ENCODE peak calls at places on chromosomes 4 and X, in four cellular contexts. One of them, this sample, is unnamed.
A peak's percentile ranks its signal among the peaks of the same experiment; 100 is the strongest.

GRCh38 chr4:37685726-37686372 is 327 bp downstream of the RELL1 start:
- DNase-seq in hepatocyte: peak; percentile 81
- DNase-seq in IMR-90: peak; percentile 22
- DNase-seq in astrocyte: no peak
- DNase-seq in this sample: peak; percentile 90

GRCh38 chr4:108355523-108356208 is 186.9 kb upstream of the LEF1 start:
- DNase-seq in IMR-90: no peak
- DNase-seq in astrocyte: peak; percentile 30
- DNase-seq in hepatocyte: no peak
- DNase-seq in this sample: no peak

GRCh38 chr4:86939737-86940141 is 4.9 kb downstream of the AFF1 start:
- DNase-seq in astrocyte: peak; percentile 32
- DNase-seq in IMR-90: no peak
- DNase-seq in hepatocyte: no peak
- DNase-seq in this sample: no peak

GRCh38 chrX:115560978-115561604 is at the start of gene PLS3:
- DNase-seq in hepatocyte: peak; percentile 93
- DNase-seq in IMR-90: peak; percentile 83
- DNase-seq in astrocyte: peak; percentile 83
- DNase-seq in this sample: peak; percentile 95

GRCh38 chr4:90883519-90883918 is 756.3 kb downstream of the CCSER1 start:
- DNase-seq in hepatocyte: no peak
- DNase-seq in astrocyte: no peak
- DNase-seq in IMR-90: no peak
- DNase-seq in this sample: no peak

GRCh38 chr4:153207561-153207960 is 3.3 kb downstream of the TRIM2 start:
- DNase-seq in IMR-90: peak; percentile 24
- DNase-seq in astrocyte: no peak
- DNase-seq in hepatocyte: peak; percentile 67
- DNase-seq in this sample: no peak

GRCh38 chr4:2927016-2927695 is 36.0 kb downstream of the NOP14 start:
- DNase-seq in astrocyte: no peak
- DNase-seq in IMR-90: no peak
- DNase-seq in hepatocyte: no peak
- DNase-seq in this sample: peak; percentile 44

GRCh38 chrX:135304741-135305140 is 4.5 kb upstream of the ETDC start:
- DNase-seq in hepatocyte: no peak
- DNase-seq in astrocyte: no peak
- DNase-seq in IMR-90: no peak
- DNase-seq in this sample: no peak

GRCh38 chr4:15395342-15395741 is 32.5 kb upstream of the C1QTNF7 start:
- DNase-seq in hepatocyte: no peak
- DNase-seq in astrocyte: no peak
- DNase-seq in IMR-90: peak; percentile 48
- DNase-seq in this sample: no peak

GRCh38 chr4:42328978-42329377 is 68.3 kb upstream of the SHISA3 start:
- DNase-seq in astrocyte: no peak
- DNase-seq in hepatocyte: no peak
- DNase-seq in IMR-90: no peak
- DNase-seq in this sample: no peak

GRCh38 chr4:24888475-24888874 is 24.4 kb downstream of the CCDC149 start:
- DNase-seq in hepatocyte: no peak
- DNase-seq in IMR-90: no peak
- DNase-seq in astrocyte: no peak
- DNase-seq in this sample: no peak

GRCh38 chr4:41525129-41525528 is 12.8 kb upstream of the LIMCH1 start:
- DNase-seq in astrocyte: peak; percentile 99
- DNase-seq in IMR-90: peak; percentile 69
- DNase-seq in hepatocyte: peak; percentile 12
- DNase-seq in this sample: no peak

GRCh38 chrX:20454117-20454516 is 187.4 kb upstream of the RPS6KA3 start:
- DNase-seq in IMR-90: peak; percentile 25
- DNase-seq in astrocyte: peak; percentile 24
- DNase-seq in hepatocyte: no peak
- DNase-seq in this sample: no peak

GRCh38 chrX:122622800-122623199 is 561.3 kb upstream of the GRIA3 start:
- DNase-seq in astrocyte: peak; percentile 26
- DNase-seq in hepatocyte: no peak
- DNase-seq in IMR-90: no peak
- DNase-seq in this sample: no peak

GRCh38 chrX:18896680-18897544 is 87.0 kb downstream of the PHKA2 start:
- DNase-seq in astrocyte: no peak
- DNase-seq in IMR-90: no peak
- DNase-seq in hepatocyte: no peak
- DNase-seq in this sample: peak; percentile 61

GRCh38 chr4:128979934-128980333 is 113.4 kb downstream of the SCLT1 start:
- DNase-seq in hepatocyte: peak; percentile 6
- DNase-seq in IMR-90: peak; percentile 86
- DNase-seq in astrocyte: peak; percentile 93
- DNase-seq in this sample: peak; percentile 88

GRCh38 chr4:978957-979701 is 5.8 kb upstream of the DGKQ start:
- DNase-seq in astrocyte: peak; percentile 3
- DNase-seq in hepatocyte: no peak
- DNase-seq in IMR-90: peak; percentile 61
- DNase-seq in this sample: peak; percentile 96

GRCh38 chr4:147071341-147071740 is 125.7 kb upstream of the TTC29 start:
- DNase-seq in hepatocyte: no peak
- DNase-seq in IMR-90: no peak
- DNase-seq in astrocyte: no peak
- DNase-seq in this sample: no peak

GRCh38 chrX:49019599-49020249 is 17.7 kb upstream of the GRIPAP1 start:
- DNase-seq in astrocyte: no peak
- DNase-seq in IMR-90: no peak
- DNase-seq in hepatocyte: no peak
- DNase-seq in this sample: no peak

GRCh38 chrX:70292788-70293187 is 2.9 kb downstream of the KIF4A start:
- DNase-seq in IMR-90: no peak
- DNase-seq in astrocyte: no peak
- DNase-seq in hepatocyte: no peak
- DNase-seq in this sample: no peak

GRCh38 chrX:84441143-84441542 is 61.1 kb downstream of the HDX start:
- DNase-seq in IMR-90: peak; percentile 72
- DNase-seq in hepatocyte: no peak
- DNase-seq in astrocyte: peak; percentile 49
- DNase-seq in this sample: no peak

GRCh38 chrX:46627700-46628405 is 54.3 kb downstream of the CHST7 start:
- DNase-seq in astrocyte: no peak
- DNase-seq in hepatocyte: no peak
- DNase-seq in IMR-90: no peak
- DNase-seq in this sample: no peak

GRCh38 chr4:88008624-88009235 is 1.3 kb downstream of the PKD2 start:
- DNase-seq in hepatocyte: no peak
- DNase-seq in IMR-90: no peak
- DNase-seq in astrocyte: peak; percentile 70
- DNase-seq in this sample: peak; percentile 82

GRCh38 chr4:125358453-125358852 is 43.7 kb downstream of the FAT4 start:
- DNase-seq in IMR-90: no peak
- DNase-seq in astrocyte: no peak
- DNase-seq in hepatocyte: no peak
- DNase-seq in this sample: no peak

GRCh38 chrX:65635371-65635770 is 32.1 kb upstream of the MSN start:
- DNase-seq in IMR-90: no peak
- DNase-seq in hepatocyte: no peak
- DNase-seq in astrocyte: no peak
- DNase-seq in this sample: no peak

GRCh38 chrX:9141496-9141895 is 107.6 kb upstream of the FAM9B start:
- DNase-seq in IMR-90: peak; percentile 85
- DNase-seq in hepatocyte: no peak
- DNase-seq in astrocyte: peak; percentile 77
- DNase-seq in this sample: no peak

GRCh38 chr4:101175896-101176676 is 171.2 kb downstream of the PPP3CA start:
- DNase-seq in astrocyte: no peak
- DNase-seq in IMR-90: no peak
- DNase-seq in hepatocyte: no peak
- DNase-seq in this sample: no peak

GRCh38 chrX:48893556-48894348 is 3.8 kb downstream of the TIMM17B start:
- DNase-seq in hepatocyte: no peak
- DNase-seq in astrocyte: no peak
- DNase-seq in IMR-90: no peak
- DNase-seq in this sample: no peak

GRCh38 chrX:155216940-155217450 is 735 bp downstream of the VBP1 start:
- DNase-seq in hepatocyte: peak; percentile 21
- DNase-seq in astrocyte: peak; percentile 28
- DNase-seq in IMR-90: peak; percentile 4
- DNase-seq in this sample: no peak

GRCh38 chr4:109294468-109295020 is 7.9 kb downstream of the COL25A1 start:
- DNase-seq in IMR-90: peak; percentile 13
- DNase-seq in astrocyte: peak; percentile 85
- DNase-seq in hepatocyte: no peak
- DNase-seq in this sample: no peak

DNA sequence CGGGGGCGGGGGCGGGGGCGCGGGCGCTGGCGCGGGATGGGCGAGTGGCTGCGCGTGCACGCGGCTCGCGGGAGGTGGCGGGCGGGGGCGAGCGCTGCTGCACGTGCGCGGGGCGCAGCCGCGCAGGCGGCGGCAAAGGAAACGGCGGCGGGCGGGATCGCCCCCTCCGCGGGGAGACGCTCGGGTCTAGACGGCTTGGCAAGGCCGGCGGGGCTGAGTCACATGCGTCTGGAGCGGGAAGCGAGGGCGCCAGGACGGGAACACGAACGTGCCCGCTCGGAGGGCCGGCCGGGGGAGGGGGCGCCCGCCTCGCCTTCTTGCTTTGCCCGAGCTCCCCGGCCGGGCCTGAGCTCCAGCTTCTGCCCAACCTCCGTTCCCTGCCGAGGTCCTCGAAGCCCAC is 4.3 kb upstream of the HAUS7 start:
- DNase-seq in hepatocyte: peak; percentile 80
- DNase-seq in IMR-90: peak; percentile 46
- DNase-seq in astrocyte: peak; percentile 50
- DNase-seq in this sample: peak; percentile 95
- H3K4me3 ChIP-seq in hepatocyte: no peak overlapping the region
- H3K4me3 ChIP-seq in IMR-90: no peak overlapping the region
- H3K4me3 ChIP-seq in astrocyte: no peak overlapping the region
- H3K4me3 ChIP-seq in this sample: peak overlapping the region; percentile 23

GRCh38 chr4:112099701-112100289 is 45.5 kb upstream of the FAM241A start:
- DNase-seq in IMR-90: peak; percentile 73
- DNase-seq in hepatocyte: peak; percentile 60
- DNase-seq in astrocyte: peak; percentile 39
- DNase-seq in this sample: no peak
- H2AFZ ChIP-seq in IMR-90: no peak overlapping the region
- H2AFZ ChIP-seq in hepatocyte: peak overlapping the region; percentile 2
- H2AFZ ChIP-seq in astrocyte: peak overlapping the region; percentile 53
- H2AFZ ChIP-seq in this sample: peak overlapping the region; percentile 5

GRCh38 chr4:10092481-10093272 is 23.9 kb downstream of the WDR1 start:
- DNase-seq in hepatocyte: no peak
- DNase-seq in astrocyte: no peak
- DNase-seq in IMR-90: no peak
- DNase-seq in this sample: peak; percentile 80

GRCh38 chr4:10091531-10092181 is 24.9 kb downstream of the WDR1 start:
- DNase-seq in astrocyte: no peak
- DNase-seq in hepatocyte: no peak
- DNase-seq in IMR-90: no peak
- DNase-seq in this sample: peak; percentile 64

GRCh38 chr4:10094841-10095240 is 21.8 kb downstream of the WDR1 start:
- DNase-seq in hepatocyte: no peak
- DNase-seq in astrocyte: no peak
- DNase-seq in IMR-90: no peak
- DNase-seq in this sample: peak; percentile 47

GRCh38 chr4:10093801-10094552 is 22.6 kb downstream of the WDR1 start:
- DNase-seq in astrocyte: peak; percentile 97
- DNase-seq in IMR-90: peak; percentile 89
- DNase-seq in hepatocyte: peak; percentile 71
- DNase-seq in this sample: peak; percentile 97

GRCh38 chr4:10093273-10093621 is 23.4 kb downstream of the WDR1 start:
- DNase-seq in astrocyte: no peak
- DNase-seq in IMR-90: no peak
- DNase-seq in hepatocyte: no peak
- DNase-seq in this sample: peak; percentile 81
- H3K4me3 ChIP-seq in astrocyte: peak overlapping the region; percentile 11
- H3K4me3 ChIP-seq in IMR-90: no peak overlapping the region
- H3K4me3 ChIP-seq in hepatocyte: no peak overlapping the region
- H3K4me3 ChIP-seq in this sample: peak overlapping the region; percentile 18

GRCh38 chr4:31094474-31094873 is 374.3 kb downstream of the PCDH7 start:
- DNase-seq in astrocyte: no peak
- DNase-seq in hepatocyte: no peak
- DNase-seq in IMR-90: peak; percentile 27
- DNase-seq in this sample: no peak
- H2AFZ ChIP-seq in astrocyte: no peak overlapping the region
- H2AFZ ChIP-seq in hepatocyte: no peak overlapping the region
- H2AFZ ChIP-seq in IMR-90: peak overlapping the region; percentile 55
- H2AFZ ChIP-seq in this sample: no peak overlapping the region

GRCh38 chr4:84502333-84502954 is 3.4 kb upstream of the NKX6-1 start:
- DNase-seq in astrocyte: no peak
- DNase-seq in hepatocyte: no peak
- DNase-seq in IMR-90: no peak
- DNase-seq in this sample: no peak
- H3K4me3 ChIP-seq in astrocyte: no peak overlapping the region
- H3K4me3 ChIP-seq in hepatocyte: no peak overlapping the region
- H3K4me3 ChIP-seq in IMR-90: no peak overlapping the region
- H3K4me3 ChIP-seq in this sample: no peak overlapping the region

GRCh38 chr4:118991686-118992085 is 103.0 kb downstream of the SYNPO2 start:
- DNase-seq in astrocyte: no peak
- DNase-seq in IMR-90: no peak
- DNase-seq in hepatocyte: no peak
- DNase-seq in this sample: no peak
- H2AFZ ChIP-seq in astrocyte: no peak overlapping the region
- H2AFZ ChIP-seq in IMR-90: peak overlapping the region; percentile 11
- H2AFZ ChIP-seq in hepatocyte: no peak overlapping the region
- H2AFZ ChIP-seq in this sample: peak overlapping the region; percentile 36